ENCODE peak calls at places on chromosomes 7 and 10, in ten cellular contexts. One of them, this sample, is unnamed.

GRCh38 chr10:47374611-47375536 is 9.2 kb downstream of the ZNF488 start:
- DNase-seq in lower lobe of right lung: no peak
- DNase-seq in caudate nucleus: no peak
- DNase-seq in lung microvascular endothelial cell: no peak
- DNase-seq in brain microvascular endothelial cell: peak; percentile 54
- DNase-seq in activated CD4-positive, alpha-beta T cell treated with anti-CD3 and anti-CD28 coated beads, Interleukin-2, amount 50 U/mL, for 4 hours: no peak
- DNase-seq in fibroblast of mammary gland: peak; percentile 35
- DNase-seq in neural progenitor cell: no peak
- DNase-seq in MCF 10A: no peak
- DNase-seq in gastrocnemius medialis: no peak
- DNase-seq in this sample: no peak

GRCh38 chr7:151247611-151248176 is 800 bp downstream of the SMARCD3 start:
- DNase-seq in fibroblast of mammary gland: no peak
- DNase-seq in lower lobe of right lung: peak; percentile 46
- DNase-seq in gastrocnemius medialis: peak; percentile 81
- DNase-seq in lung microvascular endothelial cell: no peak
- DNase-seq in activated CD4-positive, alpha-beta T cell treated with anti-CD3 and anti-CD28 coated beads, Interleukin-2, amount 50 U/mL, for 4 hours: no peak
- DNase-seq in brain microvascular endothelial cell: no peak
- DNase-seq in MCF 10A: no peak
- DNase-seq in neural progenitor cell: peak; percentile 46
- DNase-seq in caudate nucleus: no peak
- DNase-seq in this sample: no peak

GRCh38 chr10:30447125-30447799 is 13.3 kb downstream of the MAP3K8 start:
- DNase-seq in gastrocnemius medialis: no peak
- DNase-seq in neural progenitor cell: no peak
- DNase-seq in brain microvascular endothelial cell: no peak
- DNase-seq in fibroblast of mammary gland: peak; percentile 99
- DNase-seq in caudate nucleus: no peak
- DNase-seq in MCF 10A: peak; percentile 94
- DNase-seq in activated CD4-positive, alpha-beta T cell treated with anti-CD3 and anti-CD28 coated beads, Interleukin-2, amount 50 U/mL, for 4 hours: no peak
- DNase-seq in lung microvascular endothelial cell: no peak
- DNase-seq in lower lobe of right lung: no peak
- DNase-seq in this sample: no peak

GRCh38 chr7:2266911-2267310 is 24.9 kb downstream of the NUDT1 start:
- DNase-seq in MCF 10A: peak; percentile 92
- DNase-seq in neural progenitor cell: no peak
- DNase-seq in gastrocnemius medialis: no peak
- DNase-seq in activated CD4-positive, alpha-beta T cell treated with anti-CD3 and anti-CD28 coated beads, Interleukin-2, amount 50 U/mL, for 4 hours: no peak
- DNase-seq in caudate nucleus: no peak
- DNase-seq in fibroblast of mammary gland: peak; percentile 67
- DNase-seq in brain microvascular endothelial cell: no peak
- DNase-seq in lower lobe of right lung: no peak
- DNase-seq in lung microvascular endothelial cell: peak; percentile 38
- DNase-seq in this sample: no peak

GRCh38 chr10:84117683-84118394 is 21.5 kb upstream of the GHITM start:
- DNase-seq in MCF 10A: no peak
- DNase-seq in gastrocnemius medialis: no peak
- DNase-seq in lung microvascular endothelial cell: no peak
- DNase-seq in caudate nucleus: no peak
- DNase-seq in brain microvascular endothelial cell: no peak
- DNase-seq in fibroblast of mammary gland: no peak
- DNase-seq in activated CD4-positive, alpha-beta T cell treated with anti-CD3 and anti-CD28 coated beads, Interleukin-2, amount 50 U/mL, for 4 hours: no peak
- DNase-seq in lower lobe of right lung: no peak
- DNase-seq in neural progenitor cell: no peak
- DNase-seq in this sample: no peak

GRCh38 chr7:155209478-155209864 is 88.2 kb upstream of the INSIG1 start:
- DNase-seq in fibroblast of mammary gland: no peak
- DNase-seq in caudate nucleus: no peak
- DNase-seq in lower lobe of right lung: no peak
- DNase-seq in gastrocnemius medialis: no peak
- DNase-seq in lung microvascular endothelial cell: peak; percentile 63
- DNase-seq in MCF 10A: no peak
- DNase-seq in brain microvascular endothelial cell: no peak
- DNase-seq in neural progenitor cell: no peak
- DNase-seq in activated CD4-positive, alpha-beta T cell treated with anti-CD3 and anti-CD28 coated beads, Interleukin-2, amount 50 U/mL, for 4 hours: no peak
- DNase-seq in this sample: no peak

GRCh38 chr7:69934475-69934903 is 336.2 kb downstream of the AUTS2 start:
- DNase-seq in neural progenitor cell: no peak
- DNase-seq in MCF 10A: no peak
- DNase-seq in caudate nucleus: peak; percentile 38
- DNase-seq in fibroblast of mammary gland: no peak
- DNase-seq in gastrocnemius medialis: no peak
- DNase-seq in lung microvascular endothelial cell: no peak
- DNase-seq in activated CD4-positive, alpha-beta T cell treated with anti-CD3 and anti-CD28 coated beads, Interleukin-2, amount 50 U/mL, for 4 hours: no peak
- DNase-seq in lower lobe of right lung: no peak
- DNase-seq in brain microvascular endothelial cell: no peak
- DNase-seq in this sample: no peak

GRCh38 chr7:16980539-16980938 is 98.8 kb upstream of the AGR3 start:
- DNase-seq in activated CD4-positive, alpha-beta T cell treated with anti-CD3 and anti-CD28 coated beads, Interleukin-2, amount 50 U/mL, for 4 hours: no peak
- DNase-seq in brain microvascular endothelial cell: no peak
- DNase-seq in gastrocnemius medialis: no peak
- DNase-seq in caudate nucleus: no peak
- DNase-seq in MCF 10A: no peak
- DNase-seq in neural progenitor cell: no peak
- DNase-seq in lung microvascular endothelial cell: no peak
- DNase-seq in fibroblast of mammary gland: no peak
- DNase-seq in lower lobe of right lung: no peak
- DNase-seq in this sample: no peak

GRCh38 chr7:481219-481930 is 38.3 kb downstream of the PDGFA start:
- DNase-seq in MCF 10A: no peak
- DNase-seq in fibroblast of mammary gland: no peak
- DNase-seq in brain microvascular endothelial cell: no peak
- DNase-seq in lower lobe of right lung: no peak
- DNase-seq in caudate nucleus: no peak
- DNase-seq in lung microvascular endothelial cell: no peak
- DNase-seq in activated CD4-positive, alpha-beta T cell treated with anti-CD3 and anti-CD28 coated beads, Interleukin-2, amount 50 U/mL, for 4 hours: no peak
- DNase-seq in gastrocnemius medialis: no peak
- DNase-seq in neural progenitor cell: no peak
- DNase-seq in this sample: peak; percentile 26

GRCh38 chr7:20778063-20778721 is 8.5 kb downstream of the SP8 start:
- DNase-seq in caudate nucleus: no peak
- DNase-seq in neural progenitor cell: peak; percentile 94
- DNase-seq in brain microvascular endothelial cell: no peak
- DNase-seq in lower lobe of right lung: peak; percentile 57
- DNase-seq in fibroblast of mammary gland: no peak
- DNase-seq in MCF 10A: peak; percentile 21
- DNase-seq in activated CD4-positive, alpha-beta T cell treated with anti-CD3 and anti-CD28 coated beads, Interleukin-2, amount 50 U/mL, for 4 hours: no peak
- DNase-seq in lung microvascular endothelial cell: peak; percentile 60
- DNase-seq in gastrocnemius medialis: no peak
- DNase-seq in this sample: peak; percentile 44

GRCh38 chr7:107966701-107967100 is 36.3 kb downstream of the LAMB1 start:
- DNase-seq in gastrocnemius medialis: no peak
- DNase-seq in lung microvascular endothelial cell: no peak
- DNase-seq in MCF 10A: peak; percentile 75
- DNase-seq in caudate nucleus: no peak
- DNase-seq in brain microvascular endothelial cell: peak; percentile 93
- DNase-seq in fibroblast of mammary gland: peak; percentile 58
- DNase-seq in activated CD4-positive, alpha-beta T cell treated with anti-CD3 and anti-CD28 coated beads, Interleukin-2, amount 50 U/mL, for 4 hours: no peak
- DNase-seq in lower lobe of right lung: no peak
- DNase-seq in neural progenitor cell: peak; percentile 64
- DNase-seq in this sample: no peak

GRCh38 chr7:26399747-26400146 is 108.1 kb downstream of the SNX10 start:
- DNase-seq in lower lobe of right lung: no peak
- DNase-seq in fibroblast of mammary gland: no peak
- DNase-seq in brain microvascular endothelial cell: no peak
- DNase-seq in lung microvascular endothelial cell: no peak
- DNase-seq in caudate nucleus: no peak
- DNase-seq in gastrocnemius medialis: no peak
- DNase-seq in MCF 10A: no peak
- DNase-seq in neural progenitor cell: no peak
- DNase-seq in activated CD4-positive, alpha-beta T cell treated with anti-CD3 and anti-CD28 coated beads, Interleukin-2, amount 50 U/mL, for 4 hours: no peak
- DNase-seq in this sample: no peak

GRCh38 chr10:27998954-27999275 is at the start of gene ODAD2:
- DNase-seq in lung microvascular endothelial cell: no peak
- DNase-seq in gastrocnemius medialis: no peak
- DNase-seq in lower lobe of right lung: no peak
- DNase-seq in MCF 10A: no peak
- DNase-seq in activated CD4-positive, alpha-beta T cell treated with anti-CD3 and anti-CD28 coated beads, Interleukin-2, amount 50 U/mL, for 4 hours: no peak
- DNase-seq in brain microvascular endothelial cell: no peak
- DNase-seq in caudate nucleus: no peak
- DNase-seq in fibroblast of mammary gland: no peak
- DNase-seq in neural progenitor cell: no peak
- DNase-seq in this sample: no peak

This sample was measured in mucosa of descending colon.